ENCODE peak calls at places on chromosomes 2 and 18, in four cellular contexts. One of them, this sample, is unnamed.

GRCh38 chr2:162732946-162733698 is 105.4 kb downstream of the KCNH7 start:
- DNase-seq in HepG2: no peak
- DNase-seq in GM12878: peak
- DNase-seq in K562: no peak
- DNase-seq in this sample: no peak

GRCh38 chr2:158214431-158214830 is 112.8 kb downstream of the UPP2 start:
- DNase-seq in HepG2: peak
- DNase-seq in GM12878: no peak
- DNase-seq in K562: peak
- DNase-seq in this sample: no peak

GRCh38 chr2:206452242-206452641 is 8.9 kb downstream of the ADAM23 start:
- DNase-seq in HepG2: no peak
- DNase-seq in GM12878: peak
- DNase-seq in K562: no peak
- DNase-seq in this sample: no peak

GRCh38 chr2:102369866-102370265 is 14.3 kb downstream of the IL18R1 start:
- DNase-seq in HepG2: no peak
- DNase-seq in GM12878: no peak
- DNase-seq in K562: no peak
- DNase-seq in this sample: no peak

GRCh38 chr2:216624251-216624650 is 9.0 kb upstream of the IGFBP2 start:
- DNase-seq in HepG2: no peak
- DNase-seq in GM12878: no peak
- DNase-seq in K562: no peak
- DNase-seq in this sample: no peak

GRCh38 chr2:233179848-233180368 is 71.6 kb upstream of the ATG16L1 start:
- DNase-seq in HepG2: no peak
- DNase-seq in GM12878: no peak
- DNase-seq in K562: peak
- DNase-seq in this sample: no peak

GRCh38 chr2:74290466-74291216 is 52.6 kb downstream of the SLC4A5 start:
- DNase-seq in HepG2: no peak
- DNase-seq in GM12878: peak
- DNase-seq in K562: no peak
- DNase-seq in this sample: no peak

GRCh38 chr18:26792661-26793060 is 72.8 kb downstream of the AQP4 start:
- DNase-seq in HepG2: peak
- DNase-seq in GM12878: no peak
- DNase-seq in K562: no peak
- DNase-seq in this sample: no peak

GRCh38 chr2:164714471-164714870 is 93.2 kb upstream of the GRB14 start:
- DNase-seq in HepG2: no peak
- DNase-seq in GM12878: no peak
- DNase-seq in K562: no peak
- DNase-seq in this sample: no peak

GRCh38 chr2:238061310-238062202 is 755 bp downstream of the SCLY start:
- DNase-seq in HepG2: peak
- DNase-seq in GM12878: no peak
- DNase-seq in K562: peak
- DNase-seq in this sample: peak

GRCh38 chr2:98484652-98485452 is 40.2 kb downstream of the INPP4A start:
- DNase-seq in HepG2: no peak
- DNase-seq in GM12878: no peak
- DNase-seq in K562: no peak
- DNase-seq in this sample: no peak

GRCh38 chr2:128437181-128437520 is 118.5 kb upstream of the HS6ST1 start:
- DNase-seq in HepG2: no peak
- DNase-seq in GM12878: no peak
- DNase-seq in K562: no peak
- DNase-seq in this sample: no peak

GRCh38 chr2:85744771-85745601 is 8.8 kb upstream of the ATOH8 start:
- DNase-seq in HepG2: no peak
- DNase-seq in GM12878: no peak
- DNase-seq in K562: no peak
- DNase-seq in this sample: no peak

GRCh38 chr2:118667964-118668363 is 179.5 kb downstream of the EN1 start:
- DNase-seq in HepG2: no peak
- DNase-seq in GM12878: no peak
- DNase-seq in K562: no peak
- DNase-seq in this sample: no peak

GRCh38 chr18:54149078-54149697 is 75.3 kb downstream of the MBD2 start:
- DNase-seq in HepG2: peak
- DNase-seq in GM12878: peak
- DNase-seq in K562: no peak
- DNase-seq in this sample: no peak

GRCh38 chr2:121096611-121097010 is 188.4 kb downstream of the TFCP2L1 start:
- DNase-seq in HepG2: no peak
- DNase-seq in GM12878: no peak
- DNase-seq in K562: no peak
- DNase-seq in this sample: no peak

GRCh38 chr2:121098556-121098955 is 186.4 kb downstream of the TFCP2L1 start:
- DNase-seq in HepG2: no peak
- DNase-seq in GM12878: no peak
- DNase-seq in K562: no peak
- DNase-seq in this sample: no peak

GRCh38 chr2:121093735-121094520 is 191.1 kb downstream of the TFCP2L1 start:
- DNase-seq in HepG2: no peak
- DNase-seq in GM12878: no peak
- DNase-seq in K562: no peak
- DNase-seq in this sample: no peak

GRCh38 chr2:121094845-121095244 is 190.2 kb downstream of the TFCP2L1 start:
- DNase-seq in HepG2: no peak
- DNase-seq in GM12878: no peak
- DNase-seq in K562: no peak
- DNase-seq in this sample: no peak

GRCh38 chr2:121095257-121096080 is 189.5 kb downstream of the TFCP2L1 start:
- DNase-seq in HepG2: peak
- DNase-seq in GM12878: no peak
- DNase-seq in K562: peak
- DNase-seq in this sample: peak
- TF ChIP-seq TCF7 in HepG2: no peak
- TF ChIP-seq TCF7 in GM12878: no peak
- TF ChIP-seq TCF7 in K562: no peak
- TF ChIP-seq TCF7 in this sample: no peak

GRCh38 chr2:101151141-101151858 is at the start of gene TBC1D8:
- DNase-seq in HepG2: peak
- DNase-seq in GM12878: no peak
- DNase-seq in K562: peak
- DNase-seq in this sample: peak

GRCh38 chr2:101153077-101153707 is 2.0 kb upstream of the TBC1D8 start:
- DNase-seq in HepG2: no peak
- DNase-seq in GM12878: no peak
- DNase-seq in K562: no peak
- DNase-seq in this sample: no peak

GRCh38 chr2:101153811-101154210 is 2.6 kb upstream of the TBC1D8 start:
- DNase-seq in HepG2: no peak
- DNase-seq in GM12878: no peak
- DNase-seq in K562: no peak
- DNase-seq in this sample: no peak

GRCh38 chr2:101151859-101152194 is 645 bp upstream of the TBC1D8 start:
- DNase-seq in HepG2: no peak
- DNase-seq in GM12878: no peak
- DNase-seq in K562: no peak
- DNase-seq in this sample: no peak

GRCh38 chr2:101152195-101153076 is 1.3 kb upstream of the TBC1D8 start:
- DNase-seq in HepG2: peak
- DNase-seq in GM12878: peak
- DNase-seq in K562: no peak
- DNase-seq in this sample: peak
- TF ChIP-seq USF2 in HepG2: no peak
- TF ChIP-seq USF2 in GM12878: no peak
- TF ChIP-seq USF2 in K562: no peak
- TF ChIP-seq USF2 in this sample: no peak

GRCh38 chr18:57644540-57644939 is 22.9 kb upstream of the NARS1 start:
- DNase-seq in HepG2: no peak
- DNase-seq in GM12878: no peak
- DNase-seq in K562: no peak
- DNase-seq in this sample: no peak
- TF ChIP-seq ATF2 in HepG2: no peak
- TF ChIP-seq ATF2 in GM12878: no peak
- TF ChIP-seq ATF2 in K562: no peak
- TF ChIP-seq ATF2 in this sample: no peak

DNA sequence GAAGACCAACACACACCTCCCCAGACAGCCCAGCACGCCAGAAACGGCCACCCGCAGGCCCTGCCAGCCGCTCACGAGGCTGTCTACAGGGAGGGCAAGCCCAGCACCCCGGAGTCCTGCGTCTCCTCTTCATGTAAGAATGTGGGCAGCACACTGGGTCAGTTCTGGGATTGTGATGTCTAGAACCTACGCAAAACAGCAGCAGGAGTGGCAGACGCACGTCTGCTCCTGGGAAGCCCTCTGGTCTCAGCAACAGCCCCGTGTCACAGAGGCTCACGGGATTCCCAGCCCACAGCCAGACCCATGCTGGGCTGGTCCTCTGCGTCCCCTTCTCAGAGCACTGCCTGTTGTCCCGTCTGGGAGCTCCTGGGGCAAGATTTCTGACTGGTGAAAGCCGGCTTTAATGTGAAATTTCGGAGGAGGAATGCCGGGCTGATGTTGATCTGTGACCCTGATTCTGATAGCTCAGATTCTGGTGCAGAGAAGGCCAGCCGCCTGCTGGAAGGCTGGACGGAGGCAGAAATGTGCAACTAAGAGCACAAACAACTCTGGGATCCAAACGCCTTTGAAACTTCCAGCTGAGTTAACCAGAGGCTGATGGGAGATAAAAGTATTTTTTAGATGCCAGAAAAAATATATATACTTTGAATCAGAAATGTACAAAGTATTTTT is 39.6 kb upstream of the B3GNT7 start:
- DNase-seq in HepG2: no peak
- DNase-seq in GM12878: no peak
- DNase-seq in K562: no peak
- DNase-seq in this sample: no peak
- TF ChIP-seq TCF7 in HepG2: no peak
- TF ChIP-seq TCF7 in GM12878: no peak
- TF ChIP-seq TCF7 in K562: no peak
- TF ChIP-seq TCF7 in this sample: no peak

GRCh38 chr2:171432206-171432968 is 1.4 kb downstream of the METTL8 start:
- DNase-seq in HepG2: no peak
- DNase-seq in GM12878: no peak
- DNase-seq in K562: no peak
- DNase-seq in this sample: no peak
- TF ChIP-seq USF2 in HepG2: no peak
- TF ChIP-seq USF2 in GM12878: no peak
- TF ChIP-seq USF2 in K562: no peak
- TF ChIP-seq USF2 in this sample: no peak

GRCh38 chr2:100968146-100969145 is 33.6 kb upstream of the RPL31 start:
- DNase-seq in HepG2: no peak
- DNase-seq in GM12878: no peak
- DNase-seq in K562: no peak
- DNase-seq in this sample: no peak
- TF ChIP-seq ATF2 in HepG2: no peak
- TF ChIP-seq ATF2 in GM12878: no peak
- TF ChIP-seq ATF2 in K562: no peak
- TF ChIP-seq ATF2 in this sample: no peak

DNA sequence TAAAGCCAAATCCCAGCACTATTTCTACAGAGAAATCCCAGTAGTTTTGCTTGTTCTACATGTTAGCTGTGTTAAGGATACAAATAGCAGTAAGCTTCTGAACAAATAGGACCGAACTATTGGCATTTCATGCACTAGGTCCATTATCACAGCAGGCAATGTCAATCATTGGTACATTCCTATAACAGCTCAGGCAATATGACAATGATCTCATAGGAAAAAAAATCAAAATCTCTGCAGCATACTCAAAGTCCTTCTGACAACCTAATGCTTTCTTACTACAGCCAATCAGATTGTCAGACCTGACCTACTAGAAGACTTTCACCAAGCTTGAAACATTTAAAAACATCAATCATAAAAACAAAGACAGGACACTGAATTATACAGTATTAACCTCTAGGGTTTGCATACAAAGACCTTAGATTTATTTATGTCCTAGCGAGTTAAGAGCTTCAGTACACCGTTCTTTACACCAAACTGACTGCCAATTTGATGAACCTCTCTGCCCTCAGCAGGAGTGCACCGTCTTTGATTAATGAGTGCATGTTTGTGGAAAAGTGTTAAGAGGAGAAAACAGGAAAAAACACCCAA is 6.3 kb downstream of the BAZ2B start:
- DNase-seq in HepG2: peak
- DNase-seq in GM12878: no peak
- DNase-seq in K562: no peak
- DNase-seq in this sample: no peak
- TF ChIP-seq TCF7 in HepG2: no peak
- TF ChIP-seq TCF7 in GM12878: no peak
- TF ChIP-seq TCF7 in K562: no peak
- TF ChIP-seq TCF7 in this sample: no peak

DNA sequence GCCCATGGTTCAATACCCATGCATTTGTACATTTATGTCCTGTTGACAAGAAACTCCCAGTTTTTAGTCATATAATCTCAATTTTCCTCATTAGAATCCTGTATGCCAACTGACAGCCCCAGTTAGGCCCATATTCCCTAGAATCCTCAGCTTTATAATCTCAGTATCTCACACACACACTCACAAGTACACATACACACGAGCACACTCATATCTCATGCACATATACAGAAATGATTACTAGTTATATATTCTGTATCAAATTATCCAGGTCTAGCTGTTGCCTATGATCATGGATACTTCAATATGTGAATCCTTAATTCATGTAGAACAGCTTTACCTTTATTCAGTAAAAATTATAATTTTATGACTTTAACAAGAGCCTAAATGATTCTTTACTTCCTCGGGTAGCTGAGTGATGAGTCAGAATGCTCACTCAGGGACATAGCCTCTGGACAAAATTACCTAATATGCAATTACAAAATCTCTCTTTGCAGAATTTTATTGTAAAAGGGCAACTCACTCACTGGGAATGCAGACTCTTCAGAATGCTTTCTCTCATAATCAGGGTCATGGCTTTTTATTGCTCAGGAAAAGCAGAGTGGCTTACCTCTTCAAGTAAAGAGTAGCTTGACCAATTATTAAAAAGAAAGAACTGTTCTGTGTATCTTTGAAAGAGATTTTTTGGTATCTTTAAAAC is 193.6 kb upstream of the PIK3C3 start:
- DNase-seq in HepG2: no peak
- DNase-seq in GM12878: no peak
- DNase-seq in K562: no peak
- DNase-seq in this sample: no peak
- TF ChIP-seq USF2 in HepG2: no peak
- TF ChIP-seq USF2 in GM12878: no peak
- TF ChIP-seq USF2 in K562: no peak
- TF ChIP-seq USF2 in this sample: no peak

DNA sequence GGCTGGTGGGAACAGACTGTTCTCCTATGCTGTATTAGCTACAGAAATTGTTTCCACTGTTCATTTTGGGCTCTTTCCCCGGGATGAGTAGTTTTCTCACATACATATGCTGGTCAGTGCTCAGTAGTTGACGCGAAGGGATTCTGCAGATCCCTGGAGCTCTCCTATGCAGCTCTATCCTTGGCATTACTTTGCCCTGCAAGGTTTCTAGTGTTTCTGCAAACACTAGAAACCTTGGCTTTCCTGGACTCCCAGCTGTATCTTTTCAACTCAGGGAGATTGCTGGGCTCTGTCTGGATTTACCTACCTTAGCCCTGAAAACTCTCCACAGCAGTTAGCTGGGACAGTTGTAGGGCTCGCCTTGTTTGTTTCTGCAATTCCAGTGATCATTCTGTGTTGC is 10.9 kb downstream of the KIAA1328 start:
- DNase-seq in HepG2: no peak
- DNase-seq in GM12878: no peak
- DNase-seq in K562: no peak
- DNase-seq in this sample: no peak
- TF ChIP-seq ATF2 in HepG2: no peak
- TF ChIP-seq ATF2 in GM12878: no peak
- TF ChIP-seq ATF2 in K562: no peak
- TF ChIP-seq ATF2 in this sample: no peak